ENCODE peak calls at places on chromosomes 3 and 15, in five cellular contexts. N, J, E, P and X are unnamed samples.

GRCh38 chr3:15800780-15801179 is 3.0 kb upstream of the ANKRD28 start:
- DNase-seq in P (no peak), N (no peak), J (no peak), E (no peak), X (no peak)

GRCh38 chr3:43207628-43208085 is 78.7 kb upstream of the SNRK start:
- DNase-seq in P (no peak), J (no peak), N (no peak), E (no peak), X (no peak)

GRCh38 chr15:38991126-38991525 is 426.5 kb upstream of the RASGRP1 start:
- DNase-seq in J (no peak), N (no peak), E (no peak), P (no peak), X (no peak)

GRCh38 chr3:8460815-8461482 is 40.7 kb upstream of the LMCD1 start:
- DNase-seq in P (no peak), N (no peak), J (no peak), E (no peak), X (no peak)

GRCh38 chr3:61948699-61949305 is 387.4 kb downstream of the PTPRG start:
- DNase-seq in E (no peak), N (no peak), P (no peak), J (no peak), X (no peak)

GRCh38 chr15:84823580-84823878 is 6.4 kb downstream of the ALPK3 start:
- DNase-seq in J (no peak), N (no peak), P (no peak), E (no peak), X (no peak)

GRCh38 chr15:73633991-73634495 is 854 bp upstream of the NPTN start:
- DNase-seq in J (no peak), N (no peak), E (no peak), P (no peak), X (no peak)

GRCh38 chr3:120177151-120177550 is 82.9 kb upstream of the GSK3B start:
- DNase-seq in N (no peak), P (peak; percentile 13), E (no peak), J (peak; percentile 62), X (no peak)

GRCh38 chr3:100665230-100665629 is 44.1 kb upstream of the TFG start:
- DNase-seq in N (no peak), P (no peak), E (no peak), J (no peak), X (no peak)

GRCh38 chr3:108125550-108126071 is 34.8 kb upstream of the CD47 start:
- DNase-seq in P (peak; percentile 79), E (no peak), J (no peak), N (no peak), X (no peak)

GRCh38 chr15:64163662-64164362 is 990 bp upstream of the PPIB start:
- DNase-seq in J (no peak), P (no peak), N (no peak), E (no peak), X (no peak)

GRCh38 chr3:25412269-25412668 is 15.8 kb upstream of the RARB start:
- DNase-seq in J (no peak), E (no peak), N (no peak), P (no peak), X (no peak)

GRCh38 chr3:171606151-171606751 is 146.0 kb upstream of the TNIK start:
- DNase-seq in E (no peak), P (no peak), J (no peak), N (no peak), X (no peak)

GRCh38 chr3:170270282-170270891 is 48.2 kb downstream of the PRKCI start:
- DNase-seq in N (no peak), P (no peak), E (no peak), J (no peak), X (no peak)

GRCh38 chr3:177358968-177359600 is 161.8 kb upstream of the TBL1XR1 start:
- DNase-seq in N (no peak), P (peak; percentile 35), E (peak; percentile 23), J (peak; percentile 69), X (no peak)

GRCh38 chr3:151067158-151067557 is 18.3 kb upstream of the MED12L start:
- DNase-seq in P (peak; percentile 11), E (no peak), N (no peak), J (no peak), X (no peak)